ENCODE peak calls at places on chromosome 19, in eight cellular contexts. I is AG04450, H is thoracic aorta, J is OCI-LY7, C is endothelial cell of umbilical vein, R is kidney epithelial cell, N is GM20000, K is progenitor cell of endocrine pancreas. P is an unnamed sample.

GRCh38 chr19:18414504-18415176 is 4.6 kb upstream of the SSBP4 start:
- DNase-seq in C (no peak), H (no peak), R (no peak), J (no peak), K (no peak), N (no peak), I (no peak), P (peak)

GRCh38 chr19:48600679-48601382 is 5.7 kb upstream of the SPACA4 start:
- DNase-seq in J (no peak), R (no peak), I (no peak), N (no peak), K (no peak), C (no peak), H (no peak), P (no peak)

GRCh38 chr19:660793-661426 is 2.1 kb downstream of the RNF126 start:
- DNase-seq in R (no peak), J (no peak), C (no peak), H (no peak), K (no peak), I (no peak), N (no peak), P (no peak)

GRCh38 chr19:38970664-38971532 is 4.6 kb downstream of the FBXO17 start:
- DNase-seq in K (no peak), N (no peak), R (no peak), H (no peak), J (no peak), I (no peak), C (no peak), P (no peak)

GRCh38 chr19:52963229-52963760 is 614 bp upstream of the ZNF816 start:
- DNase-seq in H (no peak), C (no peak), I (no peak), K (no peak), R (no peak), J (no peak), N (peak), P (peak)

GRCh38 chr19:42132030-42132628 is at the start of gene POU2F2:
- DNase-seq in K (no peak), H (no peak), J (peak), I (no peak), N (peak), R (no peak), C (no peak), P (peak)

GRCh38 chr19:18741124-18741493 is 50.0 kb downstream of the COMP start:
- DNase-seq in N (no peak), C (no peak), K (no peak), I (no peak), H (no peak), J (no peak), R (no peak), P (no peak)

GRCh38 chr19:52270266-52270885 is 989 bp downstream of the ZNF766 start:
- DNase-seq in I (no peak), K (no peak), H (no peak), C (no peak), J (no peak), R (no peak), N (peak), P (peak)

GRCh38 chr19:18262917-18263316 is 11.3 kb downstream of the IQCN start:
- DNase-seq in I (no peak), N (no peak), H (no peak), C (no peak), K (no peak), R (no peak), J (no peak), P (no peak)

GRCh38 chr19:53057904-53058579 is 13.5 kb downstream of the ERVV-2 start:
- DNase-seq in I (no peak), K (peak), H (no peak), J (no peak), C (no peak), R (no peak), N (no peak), P (peak)

GRCh38 chr19:53977991-53978731 is 13.3 kb upstream of the CACNG6 start:
- DNase-seq in H (peak), K (peak), R (no peak), N (no peak), C (peak), J (no peak), I (peak), P (peak)

GRCh38 chr19:33395561-33396550 is 22.3 kb downstream of the CEBPG start:
- DNase-seq in J (no peak), C (no peak), I (no peak), K (no peak), H (no peak), R (no peak), N (no peak), P (no peak)

GRCh38 chr19:35784401-35785086 is 9.2 kb downstream of the ARHGAP33 start:
- DNase-seq in K (no peak), R (no peak), I (no peak), C (no peak), H (no peak), N (no peak), J (no peak), P (no peak)

GRCh38 chr19:48501446-48501960 is 10.1 kb downstream of the LMTK3 start:
- DNase-seq in H (no peak), I (no peak), C (no peak), N (peak), K (peak), R (no peak), J (peak), P (peak)

GRCh38 chr19:18294467-18294864 is 13.0 kb upstream of the JUND start:
- DNase-seq in J (peak), R (no peak), H (no peak), C (no peak), N (no peak), K (no peak), I (no peak), P (peak)

GRCh38 chr19:47111081-47111589 is 2.4 kb downstream of the ZC3H4 start:
- DNase-seq in J (peak), I (no peak), R (no peak), N (no peak), C (peak), K (no peak), H (no peak), P (peak)

GRCh38 chr19:1466018-1466460 is 13.0 kb downstream of the C19orf25 start:
- DNase-seq in K (no peak), J (no peak), H (no peak), N (no peak), C (no peak), I (no peak), R (no peak), P (no peak)

GRCh38 chr19:33812388-33813330 is 16.0 kb downstream of the KCTD15 start:
- DNase-seq in C (no peak), K (no peak), J (no peak), N (no peak), I (no peak), H (no peak), R (no peak), P (no peak)

GRCh38 chr19:40623403-40624239 is 22.5 kb downstream of the LTBP4 start:
- DNase-seq in N (no peak), I (no peak), J (peak), H (no peak), R (no peak), C (no peak), K (peak), P (peak)

GRCh38 chr19:1491849-1492170 is 829 bp downstream of the REEP6 start:
- DNase-seq in I (no peak), J (no peak), N (no peak), C (no peak), H (no peak), R (no peak), K (no peak), P (no peak)

GRCh38 chr19:51654783-51655182 is 8.2 kb upstream of the SIGLEC14 start:
- DNase-seq in H (no peak), R (no peak), I (no peak), C (no peak), K (no peak), J (no peak), N (no peak), P (no peak)

GRCh38 chr19:45641274-45642105 is 2.3 kb upstream of the EML2 start:
- DNase-seq in J (peak), I (no peak), C (peak), H (no peak), N (peak), K (peak), R (peak), P (peak)
- TF ChIP-seq CTCF in J (no peak), I (peak), C (no peak), H (no peak), N (no peak), K (no peak), R (no peak), P (no peak)

DNA sequence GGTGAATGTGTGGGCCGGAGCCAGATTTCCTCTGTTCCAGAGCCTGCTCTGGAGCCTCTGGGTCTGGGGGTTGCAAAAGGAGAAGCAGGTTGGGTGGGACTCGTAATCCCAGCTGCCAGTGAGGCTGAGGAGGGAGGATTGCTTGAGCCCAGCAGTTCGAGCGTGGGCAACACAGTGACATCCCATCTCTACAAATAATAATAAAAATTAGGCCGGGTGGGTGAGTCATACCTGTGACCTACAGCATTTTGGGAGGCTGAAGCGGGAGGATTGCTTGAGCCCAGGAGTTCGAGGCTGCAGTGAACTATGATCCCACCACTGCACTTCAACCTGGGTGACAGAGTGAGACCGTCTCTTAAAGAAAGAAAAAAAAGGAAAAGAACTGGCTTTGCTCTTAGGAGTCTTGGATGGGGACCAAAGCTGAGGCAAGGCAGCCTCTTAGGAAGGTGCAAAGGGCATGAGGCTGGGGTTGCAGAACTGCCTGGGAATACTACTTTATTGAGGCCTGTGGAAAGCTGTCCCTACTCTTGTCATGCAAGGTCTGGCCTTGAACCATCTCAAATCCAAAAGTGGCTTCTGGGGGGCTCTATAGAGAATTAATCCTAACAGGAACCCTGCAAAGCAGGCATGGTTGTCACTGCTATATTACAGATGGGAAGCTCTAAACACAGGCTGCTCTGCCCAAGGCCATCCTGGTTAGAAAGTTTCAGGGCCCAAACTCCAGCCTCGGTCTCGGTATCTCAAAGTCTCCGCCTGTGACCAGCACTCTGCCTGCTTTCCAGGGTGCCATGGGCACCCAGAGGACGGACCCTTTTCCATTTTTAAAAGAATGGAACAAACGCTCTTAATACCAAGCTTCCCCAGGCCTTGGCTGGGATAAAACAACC is 877 bp upstream of the C19orf12 start:
- DNase-seq in R (no peak), N (no peak), K (no peak), J (peak), H (no peak), C (no peak), I (no peak), P (peak)
- TF ChIP-seq CTCF in R (no peak), N (no peak), K (no peak), J (no peak), H (no peak), C (no peak), I (no peak), P (no peak)

GRCh38 chr19:3471954-3472655 is 8.2 kb downstream of the SMIM24 start:
- DNase-seq in K (no peak), R (no peak), J (peak), N (no peak), I (no peak), H (no peak), C (peak), P (peak)

GRCh38 chr19:3470500-3471128 is 9.7 kb downstream of the SMIM24 start:
- DNase-seq in N (no peak), C (no peak), R (no peak), J (no peak), H (no peak), K (no peak), I (no peak), P (no peak)

GRCh38 chr19:3467437-3468198 is 12.7 kb downstream of the SMIM24 start:
- DNase-seq in N (no peak), K (no peak), J (no peak), I (no peak), C (no peak), R (no peak), H (no peak), P (peak)

GRCh38 chr19:3468211-3468610 is 12.1 kb downstream of the SMIM24 start:
- DNase-seq in K (no peak), H (no peak), R (no peak), C (no peak), I (no peak), N (no peak), J (no peak), P (no peak)

GRCh38 chr19:3469638-3470499 is 10.5 kb downstream of the SMIM24 start:
- DNase-seq in I (no peak), N (no peak), R (no peak), C (no peak), H (no peak), K (no peak), J (no peak), P (no peak)
- TF ChIP-seq CTCF in I (no peak), N (no peak), R (no peak), C (no peak), H (no peak), K (no peak), J (no peak), P (no peak)

GRCh38 chr19:14542721-14543328 is 13.4 kb downstream of the TECR start:
- DNase-seq in R (no peak), J (no peak), K (no peak), N (no peak), I (no peak), C (peak), H (no peak), P (no peak)
- TF ChIP-seq CTCF in R (no peak), J (no peak), K (no peak), N (no peak), I (no peak), C (no peak), H (no peak), P (no peak)

GRCh38 chr19:23093832-23094231 is 23.0 kb upstream of the ZNF730 start:
- DNase-seq in K (no peak), N (no peak), C (no peak), J (no peak), R (no peak), I (no peak), H (no peak), P (no peak)
- TF ChIP-seq CTCF in K (no peak), N (no peak), C (no peak), J (no peak), R (no peak), I (no peak), H (no peak), P (no peak)

GRCh38 chr19:8319807-8320520 is 1.2 kb downstream of the NDUFA7 start:
- DNase-seq in K (no peak), J (no peak), H (no peak), I (no peak), N (no peak), C (no peak), R (no peak), P (no peak)

GRCh38 chr19:8322638-8322997 is 1.3 kb downstream of the RPS28 start:
- DNase-seq in H (no peak), C (no peak), K (no peak), J (no peak), R (no peak), I (no peak), N (no peak), P (no peak)

GRCh38 chr19:8321760-8322637 is 703 bp downstream of the RPS28 start:
- DNase-seq in N (no peak), R (no peak), H (no peak), K (no peak), J (peak), I (no peak), C (no peak), P (peak)

GRCh38 chr19:8320564-8321066 is 560 bp downstream of the NDUFA7 start:
- DNase-seq in R (no peak), J (peak), K (no peak), C (no peak), N (no peak), H (no peak), I (no peak), P (peak)

DNA sequence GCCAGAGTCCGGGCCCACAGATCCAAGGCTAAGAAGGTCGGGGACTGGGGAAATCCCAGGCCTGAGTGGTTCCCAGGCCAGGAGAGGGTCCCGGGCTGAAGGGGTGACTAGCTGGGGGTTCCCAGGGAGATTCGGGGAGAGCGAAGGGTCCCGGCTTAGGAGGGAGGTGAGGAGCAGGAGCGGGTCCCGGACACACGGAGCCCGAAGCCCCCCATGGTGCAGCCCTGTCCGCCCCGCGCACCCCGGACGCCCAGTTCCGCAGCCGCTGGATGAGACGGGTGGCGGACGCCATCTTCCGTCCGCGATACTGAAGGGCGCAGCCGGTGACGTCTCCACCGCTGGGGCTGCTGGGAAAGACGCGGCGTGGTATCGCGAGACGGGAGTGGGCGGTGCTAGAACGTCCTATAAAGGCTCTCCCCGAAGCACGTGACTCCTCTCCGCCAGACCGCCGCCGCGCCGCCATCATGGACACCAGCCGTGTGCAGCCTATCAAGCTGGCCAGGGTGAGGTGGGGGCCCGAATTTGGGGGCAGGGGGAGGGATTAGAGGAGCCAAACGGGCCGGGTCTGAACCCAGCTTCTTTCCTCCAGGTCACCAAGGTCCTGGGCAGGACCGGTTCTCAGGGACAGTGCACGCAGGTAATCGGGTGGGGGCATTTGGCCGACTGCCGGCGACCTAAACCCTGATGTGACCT is at the start of the genes NDUFA7 and RPS28:
- DNase-seq in H (peak), C (peak), I (peak), K (peak), J (peak), N (peak), R (no peak), P (peak)
- TF ChIP-seq CTCF in H (no peak), C (no peak), I (peak), K (no peak), J (peak), N (peak), R (peak), P (no peak)

GRCh38 chr19:12766051-12766521 is 9.3 kb downstream of the HOOK2 start:
- DNase-seq in H (no peak), N (peak), C (peak), I (peak), K (peak), J (peak), R (no peak), P (peak)
- TF ChIP-seq CTCF in H (peak), N (peak), C (peak), I (peak), K (peak), J (peak), R (peak), P (peak)

GRCh38 chr19:16066611-16067104 is 9.6 kb upstream of the TPM4 start:
- DNase-seq in C (peak), N (peak), J (peak), I (no peak), H (no peak), R (no peak), K (no peak), P (peak)
- TF ChIP-seq CTCF in C (peak), N (peak), J (peak), I (peak), H (no peak), R (peak), K (no peak), P (peak)

GRCh38 chr19:44260343-44260681 is 626 bp downstream of the ZNF233 start:
- DNase-seq in H (no peak), C (no peak), R (no peak), K (no peak), I (no peak), N (peak), J (no peak), P (peak)
- TF ChIP-seq CTCF in H (no peak), C (no peak), R (no peak), K (no peak), I (no peak), N (no peak), J (no peak), P (no peak)

DNA sequence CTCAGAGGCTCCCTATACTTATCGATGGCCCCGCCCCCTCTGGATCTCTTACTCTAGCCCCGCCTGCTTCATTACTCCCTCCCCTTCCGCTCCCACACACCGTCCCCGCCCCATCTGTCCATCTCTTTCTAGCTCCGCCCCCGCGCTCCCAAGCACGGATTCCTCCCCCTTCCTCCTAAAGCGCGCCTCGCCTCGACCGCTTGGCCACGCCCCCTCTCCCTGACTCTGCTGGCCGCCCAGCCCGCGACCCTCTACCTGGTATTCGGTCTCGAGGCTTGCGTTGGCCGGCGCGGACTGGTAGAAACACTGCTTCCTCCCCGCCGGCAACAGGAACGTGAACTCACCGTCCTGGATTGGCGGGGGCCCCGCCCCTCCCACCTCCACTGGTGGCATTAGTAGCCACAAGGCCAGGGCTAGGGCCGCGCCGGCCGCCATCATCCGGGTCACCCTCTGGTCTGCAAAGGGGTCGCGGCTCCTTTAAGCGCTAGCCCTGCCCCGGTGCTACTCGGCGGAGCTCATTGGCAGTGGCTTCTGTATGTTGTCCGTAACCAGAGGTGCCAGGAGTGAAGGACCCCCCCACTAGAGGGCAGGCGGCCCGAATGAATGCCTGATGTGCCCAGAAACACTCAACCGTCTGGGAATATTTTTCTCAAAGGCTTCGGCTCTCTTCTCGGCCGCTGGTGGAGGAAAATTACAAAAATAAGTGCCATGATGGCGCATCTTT is at the start of gene TMED1:
- DNase-seq in I (peak), H (peak), K (peak), C (peak), N (peak), J (peak), R (peak), P (peak)
- TF ChIP-seq CTCF in I (peak), H (peak), K (peak), C (no peak), N (no peak), J (peak), R (peak), P (no peak)